ENCODE peak calls at places on chromosomes 16 and 17, in five cellular contexts. C is fibroblast of lung, D is pancreas, T is hepatocyte, Y is colonic mucosa. R is an unnamed sample.

GRCh38 chr16:79532785-79533184 is 67.8 kb downstream of the MAF start:
- DNase-seq in C (no peak), D (no peak), T (no peak), Y (no peak), R (no peak)

GRCh38 chr16:69706256-69706974 is 19.9 kb downstream of the NQO1 start:
- DNase-seq in C (peak), D (no peak), T (no peak), Y (no peak), R (peak)

GRCh38 chr17:80923211-80924110 is 68.2 kb upstream of the CHMP6 start:
- DNase-seq in C (no peak), D (no peak), T (no peak), Y (no peak), R (no peak)

GRCh38 chr16:74026373-74027281 is 270.0 kb upstream of the PSMD7 start:
- DNase-seq in C (no peak), D (no peak), T (no peak), Y (no peak), R (no peak)

GRCh38 chr16:85897384-85897783 is 1.6 kb upstream of the IRF8 start:
- DNase-seq in C (no peak), D (no peak), T (no peak), Y (peak), R (no peak)

GRCh38 chr16:10738231-10739077 is 5.2 kb upstream of the NUBP1 start:
- DNase-seq in C (peak), D (no peak), T (peak), Y (no peak), R (peak)

GRCh38 chr17:7969434-7969833 is 33.0 kb upstream of the GUCY2D start:
- DNase-seq in C (peak), D (no peak), T (no peak), Y (no peak), R (peak)

GRCh38 chr17:70552230-70552981 is 383.1 kb downstream of the KCNJ2 start:
- DNase-seq in C (peak), D (no peak), T (peak), Y (no peak), R (peak)

GRCh38 chr16:75479421-75479990 is 15.0 kb upstream of the TMEM170A start:
- DNase-seq in C (no peak), D (no peak), T (no peak), Y (no peak), R (no peak)

GRCh38 chr17:1188812-1189211 is 9.0 kb upstream of the ABR start:
- DNase-seq in C (peak), D (peak), T (no peak), Y (peak), R (no peak)

GRCh38 chr16:10828851-10829331 is 10.3 kb upstream of the TVP23A start:
- DNase-seq in C (peak), D (peak), T (peak), Y (peak), R (no peak)

GRCh38 chr16:893360-893759 is 77.4 kb downstream of the LMF1 start:
- DNase-seq in C (no peak), D (peak), T (no peak), Y (no peak), R (no peak)

GRCh38 chr16:84513111-84514065 is 8.9 kb upstream of the MEAK7 start:
- DNase-seq in C (peak), D (no peak), T (peak), Y (no peak), R (no peak)

GRCh38 chr17:55037828-55038227 is 69.3 kb downstream of the STXBP4 start:
- DNase-seq in C (no peak), D (no peak), T (no peak), Y (no peak), R (no peak)

GRCh38 chr16:374616-374926 is 4.2 kb upstream of the MRPL28 start:
- DNase-seq in C (no peak), D (no peak), T (no peak), Y (no peak), R (no peak)

GRCh38 chr16:55443434-55443833 is 35.6 kb upstream of the MMP2 start:
- DNase-seq in C (no peak), D (no peak), T (no peak), Y (no peak), R (no peak)

DNA sequence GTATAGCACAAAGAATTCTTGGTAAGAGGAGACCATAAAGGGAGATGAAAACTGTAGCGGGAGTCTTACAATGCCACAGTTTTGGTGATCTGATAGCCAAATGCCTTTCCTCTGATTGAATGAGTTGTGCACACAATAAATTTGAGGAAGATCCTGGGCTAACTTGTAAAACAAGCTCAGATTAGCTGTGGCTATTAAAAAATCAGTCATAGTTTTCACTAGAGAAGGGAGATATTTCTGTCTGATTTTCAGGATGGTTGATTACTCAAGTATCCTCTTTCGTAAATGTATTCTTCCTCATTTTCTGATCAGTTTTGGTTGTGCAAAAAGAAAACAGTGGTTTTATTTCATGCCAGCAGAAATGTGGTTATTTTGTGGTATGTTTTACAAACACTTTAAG is 9.1 kb upstream of the METTL9 start:
- DNase-seq in C (no peak), D (no peak), T (no peak), Y (no peak), R (no peak)
- H3K4me3 ChIP-seq in C (no peak), D (no peak), T (no peak), Y (no peak), R (no peak)

GRCh38 chr17:78332991-78333390 is 26.9 kb downstream of the SOCS3 start:
- DNase-seq in C (no peak), D (no peak), T (no peak), Y (no peak), R (no peak)

GRCh38 chr17:78329263-78330059 is 30.4 kb downstream of the SOCS3 start:
- DNase-seq in C (peak), D (no peak), T (no peak), Y (no peak), R (peak)

GRCh38 chr17:78335176-78335575 is 24.7 kb downstream of the SOCS3 start:
- DNase-seq in C (no peak), D (no peak), T (no peak), Y (no peak), R (no peak)

GRCh38 chr17:78330570-78331224 is 29.2 kb downstream of the SOCS3 start:
- DNase-seq in C (peak), D (no peak), T (no peak), Y (peak), R (no peak)

DNA sequence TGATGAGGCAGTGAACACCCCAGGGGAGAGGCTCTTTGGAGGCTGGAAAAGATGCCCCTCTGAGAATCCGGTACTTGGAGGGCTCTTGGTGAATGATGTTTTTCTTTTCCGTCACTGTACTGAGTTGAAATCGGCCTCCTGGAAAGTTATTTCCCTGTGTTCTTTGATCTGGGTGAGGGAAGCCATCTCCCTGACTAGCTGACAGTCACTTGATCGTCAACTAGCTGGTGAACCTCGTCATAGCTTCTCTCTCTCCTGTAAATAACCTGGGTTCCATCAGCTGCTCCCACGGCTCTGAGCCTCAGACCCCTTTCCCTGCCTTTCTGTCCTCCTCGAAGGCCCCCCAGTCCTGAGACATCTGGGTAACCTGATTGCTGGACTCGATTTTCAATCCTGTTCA is 27.3 kb downstream of the SOCS3 start:
- DNase-seq in C (no peak), D (no peak), T (no peak), Y (no peak), R (no peak)
- H3K4me3 ChIP-seq in C (no peak), D (no peak), T (no peak), Y (no peak), R (no peak)

GRCh38 chr16:27314986-27315332 is 1.2 kb downstream of the IL4R start:
- DNase-seq in C (no peak), D (no peak), T (no peak), Y (no peak), R (no peak)
- H3K4me3 ChIP-seq in C (peak), D (no peak), T (peak), Y (peak), R (peak)

GRCh38 chr17:76840884-76841775 is 27.1 kb upstream of the MGAT5B start:
- DNase-seq in C (no peak), D (no peak), T (no peak), Y (no peak), R (no peak)
- H3K4me3 ChIP-seq in C (no peak), D (no peak), T (no peak), Y (no peak), R (no peak)

DNA sequence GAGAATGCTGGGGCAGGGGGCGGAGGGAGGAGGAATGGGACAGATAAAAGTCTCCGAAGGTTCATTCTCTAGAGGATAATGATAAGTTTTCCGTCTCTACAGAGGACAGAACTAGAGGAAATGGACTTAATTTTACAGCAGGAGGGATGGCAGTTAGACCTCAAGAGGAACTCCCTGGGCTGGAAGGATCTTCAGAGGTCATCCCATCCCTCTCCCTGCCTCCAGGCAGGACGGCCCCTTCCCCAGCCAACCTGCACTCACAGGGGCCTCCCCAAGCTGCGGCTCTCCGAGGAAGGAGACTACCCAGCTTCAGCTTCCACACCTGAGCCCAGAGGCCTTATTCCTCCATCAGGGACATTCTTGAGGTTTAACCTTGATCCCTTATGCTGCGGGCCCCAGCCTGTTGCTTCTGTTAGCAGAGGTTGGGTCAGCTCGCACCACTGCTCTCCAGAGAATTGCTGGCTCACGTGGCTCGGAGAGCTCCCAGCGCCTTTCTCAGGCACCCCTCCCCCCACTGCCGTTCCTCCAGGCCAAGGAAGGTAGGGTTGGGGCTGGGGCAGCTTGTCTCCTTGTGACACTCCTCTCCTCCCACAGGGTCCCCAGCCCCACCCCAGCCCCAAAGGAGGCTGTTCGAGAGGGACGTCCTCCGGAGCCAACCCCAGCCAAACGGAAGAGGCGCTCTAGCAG is 8.5 kb downstream of the ELOB start:
- DNase-seq in C (no peak), D (no peak), T (no peak), Y (no peak), R (peak)
- H3K4me3 ChIP-seq in C (no peak), D (no peak), T (no peak), Y (no peak), R (no peak)

GRCh38 chr16:89381788-89382187 is 108.6 kb downstream of the ANKRD11 start:
- DNase-seq in C (no peak), D (peak), T (no peak), Y (no peak), R (no peak)

GRCh38 chr16:89384282-89384681 is 106.1 kb downstream of the ANKRD11 start:
- DNase-seq in C (no peak), D (peak), T (no peak), Y (no peak), R (no peak)

GRCh38 chr16:89380681-89381080 is 109.7 kb downstream of the ANKRD11 start:
- DNase-seq in C (no peak), D (peak), T (no peak), Y (no peak), R (no peak)

GRCh38 chr16:89385712-89386111 is 104.6 kb downstream of the ANKRD11 start:
- DNase-seq in C (no peak), D (no peak), T (no peak), Y (no peak), R (no peak)

DNA sequence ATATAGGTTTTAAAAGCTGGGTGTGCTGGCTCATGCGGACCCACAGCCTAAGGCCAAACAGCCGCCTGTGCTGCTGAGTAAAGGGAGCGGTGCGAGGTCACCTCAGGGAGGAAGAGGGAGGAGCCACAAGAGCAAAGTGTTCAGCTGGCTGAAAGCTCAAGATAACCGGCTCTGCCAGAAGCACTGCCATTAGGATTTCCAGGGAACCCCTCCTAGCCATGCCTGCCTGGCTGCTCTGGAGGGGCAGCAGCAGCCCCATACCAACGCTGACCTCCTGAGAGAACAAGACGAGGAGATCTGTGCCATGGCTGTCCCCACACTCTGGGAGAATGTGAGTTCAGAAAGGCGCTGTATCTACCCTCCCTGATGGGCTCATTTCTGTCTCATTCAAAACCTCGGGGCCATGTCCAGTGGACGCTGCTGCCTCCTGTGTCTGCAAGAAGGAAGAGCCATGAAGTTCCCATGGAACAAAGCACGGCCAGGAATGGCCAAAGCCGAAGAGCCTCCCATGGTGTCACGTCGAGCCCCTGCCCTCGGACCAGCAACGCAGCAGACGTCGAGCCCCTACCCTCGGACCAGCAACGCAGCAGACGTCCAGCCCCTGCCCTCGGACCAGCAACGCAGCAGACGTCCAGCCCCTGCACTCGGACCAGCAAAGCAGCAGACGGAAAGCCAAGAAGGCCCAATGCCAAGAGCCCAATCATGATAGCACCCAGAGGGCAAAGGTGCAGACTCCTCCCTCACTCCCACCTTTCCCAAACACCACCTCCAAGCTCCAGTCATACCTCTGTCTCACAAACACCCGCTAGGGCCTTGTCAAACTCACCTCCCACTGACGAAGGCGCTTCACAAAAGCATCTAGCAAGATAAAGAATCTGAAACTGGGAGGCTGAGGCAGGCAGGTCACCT is 107.0 kb downstream of the ANKRD11 start:
- DNase-seq in C (no peak), D (peak), T (peak), Y (peak), R (no peak)
- H3K4me3 ChIP-seq in C (no peak), D (no peak), T (no peak), Y (no peak), R (no peak)

GRCh38 chr16:81094771-81095251 is 1.4 kb downstream of the GCSH start:
- DNase-seq in C (peak), D (no peak), T (no peak), Y (no peak), R (no peak)
- H3K4me3 ChIP-seq in C (peak), D (no peak), T (no peak), Y (no peak), R (peak)

GRCh38 chr17:50392621-50393020 is 4.7 kb downstream of the LRRC59 start:
- DNase-seq in C (no peak), D (peak), T (no peak), Y (no peak), R (no peak)

GRCh38 chr17:50397111-50397918 is at the start of gene LRRC59:
- DNase-seq in C (peak), D (peak), T (peak), Y (peak), R (peak)

GRCh38 chr17:50396261-50397110 is 837 bp downstream of the LRRC59 start:
- DNase-seq in C (peak), D (peak), T (peak), Y (peak), R (peak)

GRCh38 chr17:50393700-50394099 is 3.6 kb downstream of the LRRC59 start:
- DNase-seq in C (no peak), D (no peak), T (no peak), Y (no peak), R (no peak)

GRCh38 chr17:50394711-50395110 is 2.6 kb downstream of the LRRC59 start:
- DNase-seq in C (no peak), D (peak), T (no peak), Y (no peak), R (no peak)
- H3K4me3 ChIP-seq in C (peak), D (peak), T (no peak), Y (no peak), R (no peak)

R was measured in HL-60.